ENCODE peak calls at places on chromosome 18, in five cellular contexts. X is fibroblast of lung, P is K562, R is endothelial cell of umbilical vein, V is PC-3. Z is an unnamed sample.
A peak's percentile ranks its signal among the peaks of the same experiment; 100 is the strongest.

GRCh38 chr18:362914-363295 is 95.1 kb upstream of the THOC1 start:
- DNase-seq in R (no peak), P (no peak), V (no peak), X (no peak), Z (no peak)

GRCh38 chr18:3449702-3450357 is at the start of gene TGIF1:
- DNase-seq in V (peak; percentile 81), X (peak; percentile 85), R (peak; percentile 76), P (peak; percentile 91), Z (peak; percentile 54)

GRCh38 chr18:23183356-23184150 is 48.3 kb downstream of the CABLES1 start:
- DNase-seq in R (no peak), P (no peak), X (peak; percentile 25), V (no peak), Z (no peak)

GRCh38 chr18:77146249-77147080 is 13.9 kb upstream of the MBP start:
- DNase-seq in R (no peak), X (no peak), P (no peak), V (no peak), Z (peak; percentile 81)

GRCh38 chr18:12531747-12532146 is 124.0 kb downstream of the PRELID3A start:
- DNase-seq in V (peak; percentile 61), X (no peak), P (no peak), R (no peak), Z (no peak)

GRCh38 chr18:785242-785641 is 26.8 kb downstream of the YES1 start:
- DNase-seq in V (no peak), R (no peak), P (no peak), X (no peak), Z (no peak)

GRCh38 chr18:28176933-28177827 is at the start of gene CDH2:
- DNase-seq in R (peak; percentile 79), V (peak; percentile 82), P (no peak), X (peak; percentile 71), Z (peak; percentile 10)

GRCh38 chr18:1273469-1273868 is 368.8 kb downstream of the ADCYAP1 start:
- DNase-seq in P (no peak), V (no peak), X (no peak), R (no peak), Z (no peak)

GRCh38 chr18:69987870-69988269 is 40.2 kb upstream of the CD226 start:
- DNase-seq in V (no peak), P (no peak), X (no peak), R (no peak), Z (no peak)

GRCh38 chr18:453399-453798 is 47.1 kb downstream of the COLEC12 start:
- DNase-seq in V (no peak), R (no peak), X (no peak), P (no peak), Z (no peak)

GRCh38 chr18:75915941-75916640 is 488.6 kb upstream of the SMIM21 start:
- DNase-seq in V (no peak), R (no peak), P (no peak), X (no peak), Z (no peak)

GRCh38 chr18:9147440-9148238 is 11.1 kb downstream of the ANKRD12 start:
- DNase-seq in V (peak; percentile 78), R (peak; percentile 79), P (peak; percentile 81), X (peak; percentile 89), Z (peak; percentile 77)

GRCh38 chr18:33804258-33804657 is 226.2 kb downstream of the ASXL3 start:
- DNase-seq in X (peak; percentile 76), P (peak; percentile 2), V (peak; percentile 25), R (no peak), Z (peak; percentile 76)

GRCh38 chr18:8431036-8431435 is 178.2 kb upstream of the RAB12 start:
- DNase-seq in R (no peak), V (no peak), P (no peak), X (no peak), Z (no peak)

GRCh38 chr18:49857708-49858107 is 44.4 kb upstream of the ACAA2 start:
- DNase-seq in X (no peak), V (no peak), P (no peak), R (no peak), Z (no peak)

GRCh38 chr18:14189858-14190257 is 57.6 kb upstream of the ZNF519 start:
- DNase-seq in X (peak; percentile 39), R (peak; percentile 44), V (peak; percentile 94), P (no peak), Z (peak; percentile 86)

GRCh38 chr18:75544051-75544481 is 116.6 kb upstream of the SMIM21 start:
- DNase-seq in X (no peak), P (no peak), V (no peak), R (no peak), Z (no peak)

GRCh38 chr18:33432857-33433256 is 7.7 kb downstream of the CCDC178 start:
- DNase-seq in X (peak; percentile 58), V (peak; percentile 3), R (no peak), P (no peak), Z (no peak)

GRCh38 chr18:58989184-58989759 is 124.6 kb downstream of the ZNF532 start:
- DNase-seq in R (no peak), V (no peak), X (no peak), P (no peak), Z (no peak)

GRCh38 chr18:31549416-31549815 is 42.3 kb upstream of the TTR start:
- DNase-seq in R (no peak), P (no peak), V (no peak), X (no peak), Z (no peak)

GRCh38 chr18:74066018-74066417 is 81.6 kb downstream of the FBXO15 start:
- DNase-seq in V (no peak), P (no peak), X (no peak), R (no peak), Z (no peak)

GRCh38 chr18:49638209-49638785 is 76.4 kb downstream of the LIPG start:
- DNase-seq in P (no peak), X (no peak), R (no peak), V (no peak), Z (no peak)

GRCh38 chr18:38359258-38359657 is 793.7 kb upstream of the CELF4 start:
- DNase-seq in X (no peak), P (no peak), R (no peak), V (no peak), Z (no peak)

GRCh38 chr18:49842656-49843055 is 29.3 kb upstream of the ACAA2 start:
- DNase-seq in P (no peak), R (no peak), X (no peak), V (no peak), Z (no peak)

GRCh38 chr18:54558609-54559585 is 32.1 kb upstream of the DYNAP start:
- DNase-seq in X (peak; percentile 12), R (peak; percentile 25), V (peak; percentile 59), P (peak; percentile 30), Z (peak; percentile 64)

GRCh38 chr18:36759167-36759776 is 69.5 kb downstream of the TPGS2 start:
- DNase-seq in R (no peak), V (no peak), P (no peak), X (no peak), Z (no peak)

GRCh38 chr18:44079602-44080001 is 601.1 kb upstream of the SETBP1 start:
- DNase-seq in R (peak; percentile 57), X (peak; percentile 87), V (peak; percentile 57), P (no peak), Z (peak; percentile 86)

GRCh38 chr18:40612356-40612755 is 1342.7 kb upstream of the PIK3C3 start:
- DNase-seq in P (no peak), X (no peak), V (no peak), R (no peak), Z (no peak)

GRCh38 chr18:22831441-22831904 is 101.7 kb upstream of the RBBP8 start:
- DNase-seq in V (peak; percentile 57), P (no peak), R (no peak), X (peak; percentile 76), Z (peak; percentile 95)

GRCh38 chr18:30376515-30376914 is 666.0 kb downstream of the DSC3 start:
- DNase-seq in R (no peak), X (no peak), P (peak; percentile 53), V (peak; percentile 57), Z (no peak)

GRCh38 chr18:13564579-13564978 is 161.8 kb downstream of the FAM210A start:
- DNase-seq in R (no peak), V (no peak), X (no peak), P (no peak), Z (no peak)

GRCh38 chr18:57959278-57959677 is 84.7 kb upstream of the NEDD4L start:
- DNase-seq in P (peak; percentile 50), R (peak; percentile 59), X (peak; percentile 56), V (peak; percentile 83), Z (peak; percentile 83)
- TF ChIP-seq CTCF in P (peak; percentile 41), R (peak; percentile 44), X (peak; percentile 45), V (peak; percentile 80), Z (peak; percentile 52)

GRCh38 chr18:5626130-5626880 is 82.5 kb upstream of the EPB41L3 start:
- DNase-seq in X (no peak), R (no peak), V (no peak), P (no peak), Z (no peak)
- H3K4me3 ChIP-seq in X (no peak overlapping the region), R (no peak overlapping the region), V (no peak overlapping the region), P (no peak overlapping the region), Z (no peak overlapping the region)

DNA sequence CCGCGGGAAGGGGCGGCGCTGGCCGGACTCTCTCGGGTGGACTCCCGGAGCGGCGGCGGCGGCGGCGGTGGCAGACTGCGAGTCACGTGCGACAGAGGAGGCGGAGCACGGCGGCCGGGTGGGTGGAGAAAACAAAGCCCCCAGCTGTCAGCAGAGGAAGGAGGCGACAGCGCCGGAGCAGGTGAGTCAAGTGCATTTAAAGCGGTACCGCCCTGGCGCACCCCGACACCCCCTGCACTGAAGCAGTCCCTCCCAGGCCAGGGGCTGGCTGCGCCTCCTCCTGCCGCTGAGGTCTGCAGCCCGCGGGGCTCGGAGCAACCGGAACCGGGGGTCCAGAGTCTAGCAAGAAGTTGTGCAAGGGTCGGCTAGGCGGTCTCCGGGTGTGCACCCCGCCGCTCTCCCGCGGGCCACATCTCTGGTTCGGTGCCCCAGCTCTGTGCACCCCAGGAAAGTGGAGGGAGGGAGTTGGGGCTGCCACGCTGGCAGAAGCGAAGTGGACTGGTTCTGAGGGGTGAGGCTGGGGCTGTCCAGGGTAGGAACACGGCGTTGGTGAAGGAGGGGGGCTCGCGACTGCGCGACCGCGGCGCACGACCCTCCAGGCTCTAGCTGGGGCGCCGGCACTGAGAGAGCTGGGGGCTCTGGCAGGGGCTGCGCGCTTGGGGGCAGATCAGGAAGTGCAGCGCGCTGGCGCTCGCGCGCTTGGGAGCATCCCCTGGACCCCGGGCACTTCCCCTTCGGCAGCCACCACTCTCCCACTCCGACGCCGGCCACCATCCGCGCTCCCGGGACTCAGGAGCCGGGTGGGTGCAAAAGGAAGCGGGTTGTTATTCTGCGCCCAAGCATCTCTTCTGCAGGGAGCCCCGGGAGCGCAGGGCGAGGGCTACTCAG is 64.1 kb upstream of the MAPRE2 start:
- DNase-seq in V (no peak), P (peak; percentile 77), X (peak; percentile 29), R (peak; percentile 55), Z (no peak)
- H3K27me3 ChIP-seq in V (no peaks in the 10 kb centered on the region), P (peaks cover 24% of the 10 kb centered on the region), X (peaks cover 16% of the 10 kb centered on the region), R (peaks cover 13% of the 10 kb centered on the region), Z (peaks cover 26% of the 10 kb centered on the region)

DNA sequence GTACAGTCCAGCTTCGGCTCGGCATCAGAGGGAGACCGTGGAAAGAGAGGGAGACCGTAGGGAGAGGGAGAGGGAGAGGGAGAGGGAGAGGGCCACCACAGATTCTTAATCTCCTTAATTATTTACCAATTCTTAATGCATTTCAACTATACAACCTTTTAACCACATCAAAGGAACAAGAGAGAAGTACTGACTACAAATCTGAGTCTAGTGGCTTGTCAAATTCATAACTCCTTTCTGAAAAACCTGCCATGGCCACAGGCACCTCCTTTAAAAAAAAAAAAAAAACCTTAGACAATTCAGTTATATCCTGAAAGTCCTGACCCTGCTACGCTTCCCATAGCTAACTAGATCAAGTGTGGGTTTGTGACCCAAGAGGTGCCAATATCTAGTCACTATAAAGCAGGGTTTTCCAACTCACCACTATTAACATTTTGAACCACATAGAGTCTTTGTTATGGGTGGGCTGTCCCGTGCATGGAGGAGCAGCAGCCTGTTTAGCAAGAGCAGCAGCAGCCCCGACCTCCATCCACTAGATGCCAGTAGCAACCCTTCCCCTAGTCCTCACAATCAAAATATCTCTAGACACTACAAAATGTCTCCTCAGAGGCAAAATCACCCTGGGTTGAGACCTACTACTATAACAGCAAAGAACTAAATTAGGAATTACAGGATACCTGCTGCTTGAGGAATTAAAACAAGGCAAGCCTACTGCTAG is 6.8 kb downstream of the ESCO1 start:
- DNase-seq in P (no peak), R (no peak), V (no peak), X (no peak), Z (no peak)
- TF ChIP-seq CTCF in P (peak; percentile 41), R (no peak), V (peak; percentile 43), X (no peak), Z (no peak)